ENCODE peak calls at places on chromosomes 11 and 22, in six cellular contexts. J is fibroblast of lung; W is RWPE1; S is CD4-positive, alpha-beta T cell; A is IMR-90; N is BE2C. I is an unnamed sample.

GRCh38 chr11:102530558-102530957 is at the start of gene MMP7:
- DNase-seq in W (peak), A (peak), J (peak), N (no peak), S (no peak), I (peak)

GRCh38 chr11:118606157-118606843 is 1.1 kb upstream of the PHLDB1 start:
- DNase-seq in A (no peak), N (no peak), W (no peak), S (no peak), J (no peak), I (no peak)

GRCh38 chr11:122791836-122792235 is 46.5 kb upstream of the CRTAM start:
- DNase-seq in A (peak), J (peak), S (no peak), N (no peak), W (no peak), I (peak)

GRCh38 chr11:123163621-123164020 is 31.4 kb downstream of the CLMP start:
- DNase-seq in J (no peak), W (no peak), S (no peak), A (no peak), N (no peak), I (no peak)

GRCh38 chr11:1422481-1422880 is 32.7 kb downstream of the BRSK2 start:
- DNase-seq in W (no peak), J (no peak), N (no peak), S (no peak), A (no peak), I (no peak)

GRCh38 chr11:17350455-17351170 is 987 bp upstream of the NCR3LG1 start:
- DNase-seq in J (peak), A (no peak), N (no peak), W (no peak), S (no peak), I (no peak)

GRCh38 chr11:35253237-35253636 is 114.3 kb downstream of the CD44 start:
- DNase-seq in N (no peak), A (peak), J (no peak), W (no peak), S (no peak), I (peak)

GRCh38 chr11:101323997-101324396 is 194.4 kb upstream of the PGR start:
- DNase-seq in A (no peak), S (no peak), N (no peak), J (no peak), W (no peak), I (no peak)

GRCh38 chr22:40960137-40960536 is 9.0 kb downstream of the RBX1 start:
- DNase-seq in S (no peak), J (no peak), A (no peak), W (no peak), N (no peak), I (no peak)

GRCh38 chr22:38167988-38168407 is 13.6 kb downstream of the PLA2G6 start:
- DNase-seq in A (no peak), J (no peak), W (no peak), S (no peak), N (no peak), I (no peak)

GRCh38 chr11:66112041-66112491 is 42.0 kb downstream of the PACS1 start:
- DNase-seq in A (no peak), S (no peak), J (no peak), N (no peak), W (no peak), I (no peak)

GRCh38 chr22:41417622-41418390 is 28.8 kb downstream of the TOB2 start:
- DNase-seq in S (no peak), A (no peak), W (no peak), N (no peak), J (peak), I (peak)

GRCh38 chr11:1299621-1300020 is 9.8 kb downstream of the TOLLIP start:
- DNase-seq in S (no peak), N (no peak), J (no peak), W (no peak), A (no peak), I (no peak)

GRCh38 chr11:71071736-71072509 is 180.5 kb downstream of the SHANK2 start:
- DNase-seq in N (no peak), J (no peak), W (no peak), S (no peak), A (no peak), I (no peak)

GRCh38 chr11:84958295-84958694 is 668.8 kb downstream of the DLG2 start:
- DNase-seq in W (no peak), N (no peak), S (no peak), A (no peak), J (no peak), I (no peak)

GRCh38 chr22:30398685-30399680 is 2.2 kb downstream of the SEC14L2 start:
- DNase-seq in A (no peak), W (no peak), J (no peak), N (no peak), S (no peak), I (no peak)

GRCh38 chr11:118690553-118691304 is 11.3 kb upstream of the TREH start:
- DNase-seq in S (no peak), N (no peak), J (no peak), W (no peak), A (no peak), I (no peak)

GRCh38 chr11:45409587-45409986 is 123.4 kb upstream of the SYT13 start:
- DNase-seq in A (no peak), J (no peak), S (no peak), N (no peak), W (no peak), I (no peak)

GRCh38 chr11:45412521-45412920 is 126.4 kb upstream of the SYT13 start:
- DNase-seq in S (no peak), A (no peak), N (no peak), J (no peak), W (no peak), I (no peak)

GRCh38 chr11:45412033-45412432 is 125.9 kb upstream of the SYT13 start:
- DNase-seq in A (no peak), S (no peak), N (peak), J (no peak), W (no peak), I (no peak)

GRCh38 chr11:45411221-45411946 is 125.2 kb upstream of the SYT13 start:
- DNase-seq in J (peak), A (peak), S (no peak), N (no peak), W (no peak), I (peak)

DNA sequence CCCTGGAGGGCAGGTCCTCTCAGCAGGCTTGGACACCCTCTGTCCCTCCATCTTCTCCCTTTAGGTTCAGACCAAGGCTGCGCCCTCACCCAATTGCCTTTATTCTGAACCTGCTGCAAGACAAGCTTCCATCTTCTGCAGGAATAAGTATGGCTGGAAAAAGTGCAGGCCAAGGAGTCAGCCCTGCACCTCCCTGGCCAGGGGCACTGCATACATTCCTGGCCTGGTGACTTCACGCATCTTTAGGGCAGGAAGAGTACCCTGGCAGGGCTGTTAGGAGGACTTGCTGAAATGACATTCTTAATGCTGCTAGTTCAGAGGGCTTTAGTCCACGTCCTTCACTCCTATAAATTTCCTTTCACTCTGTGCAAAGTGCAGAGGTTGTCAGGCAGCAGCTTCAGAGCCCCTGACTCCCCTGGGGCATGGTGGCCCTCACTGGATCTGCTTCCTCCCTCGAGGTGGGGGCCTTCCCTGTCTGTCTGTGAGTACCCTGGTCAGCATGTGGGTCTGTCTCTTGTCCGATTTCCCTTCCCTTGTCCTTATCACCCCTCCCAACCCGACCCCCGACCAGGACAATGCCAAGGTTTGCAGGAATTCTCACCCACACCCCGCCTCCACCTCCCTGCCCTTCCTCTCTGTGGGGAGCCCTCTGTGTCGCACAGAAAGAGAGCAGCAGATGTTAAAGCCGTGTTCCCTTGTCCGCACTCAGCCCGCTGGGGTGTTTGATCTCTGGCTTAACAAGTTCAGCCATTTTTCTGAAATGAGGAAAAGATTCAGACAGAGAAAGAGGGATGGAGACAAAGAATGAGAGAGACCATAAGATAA is 124.5 kb upstream of the SYT13 start:
- DNase-seq in N (no peak), A (no peak), W (no peak), J (no peak), S (no peak), I (no peak)
- TF ChIP-seq CTCF in N (no peak), A (no peak), W (no peak), J (no peak), S (no peak), I (no peak)

GRCh38 chr11:5553347-5553746 is 5.0 kb upstream of the OR52H1 start:
- DNase-seq in A (peak), N (no peak), W (no peak), J (no peak), S (no peak), I (no peak)
- TF ChIP-seq CTCF in A (peak), N (no peak), W (peak), J (no peak), S (no peak), I (peak)

GRCh38 chr11:75768112-75768908 is at the start of gene DGAT2:
- DNase-seq in W (peak), A (peak), S (peak), N (peak), J (peak), I (peak)
- TF ChIP-seq CTCF in W (peak), A (peak), S (no peak), N (peak), J (peak), I (peak)

GRCh38 chr22:28904211-28904808 is 20.9 kb downstream of the ZNRF3 start:
- DNase-seq in N (no peak), A (peak), W (no peak), J (peak), S (no peak), I (peak)
- TF ChIP-seq CTCF in N (no peak), A (no peak), W (no peak), J (no peak), S (no peak), I (no peak)

GRCh38 chr11:46119053-46119351 is 2.3 kb downstream of the PHF21A start:
- DNase-seq in W (no peak), J (no peak), N (no peak), S (no peak), A (no peak), I (no peak)

GRCh38 chr11:46120711-46121327 is 435 bp downstream of the PHF21A start:
- DNase-seq in J (no peak), W (peak), S (no peak), A (peak), N (peak), I (peak)

GRCh38 chr11:46120361-46120710 is 918 bp downstream of the PHF21A start:
- DNase-seq in A (no peak), W (peak), J (no peak), N (peak), S (no peak), I (no peak)

GRCh38 chr11:46117842-46118241 is 3.4 kb downstream of the PHF21A start:
- DNase-seq in W (no peak), J (peak), A (no peak), S (no peak), N (no peak), I (no peak)

DNA sequence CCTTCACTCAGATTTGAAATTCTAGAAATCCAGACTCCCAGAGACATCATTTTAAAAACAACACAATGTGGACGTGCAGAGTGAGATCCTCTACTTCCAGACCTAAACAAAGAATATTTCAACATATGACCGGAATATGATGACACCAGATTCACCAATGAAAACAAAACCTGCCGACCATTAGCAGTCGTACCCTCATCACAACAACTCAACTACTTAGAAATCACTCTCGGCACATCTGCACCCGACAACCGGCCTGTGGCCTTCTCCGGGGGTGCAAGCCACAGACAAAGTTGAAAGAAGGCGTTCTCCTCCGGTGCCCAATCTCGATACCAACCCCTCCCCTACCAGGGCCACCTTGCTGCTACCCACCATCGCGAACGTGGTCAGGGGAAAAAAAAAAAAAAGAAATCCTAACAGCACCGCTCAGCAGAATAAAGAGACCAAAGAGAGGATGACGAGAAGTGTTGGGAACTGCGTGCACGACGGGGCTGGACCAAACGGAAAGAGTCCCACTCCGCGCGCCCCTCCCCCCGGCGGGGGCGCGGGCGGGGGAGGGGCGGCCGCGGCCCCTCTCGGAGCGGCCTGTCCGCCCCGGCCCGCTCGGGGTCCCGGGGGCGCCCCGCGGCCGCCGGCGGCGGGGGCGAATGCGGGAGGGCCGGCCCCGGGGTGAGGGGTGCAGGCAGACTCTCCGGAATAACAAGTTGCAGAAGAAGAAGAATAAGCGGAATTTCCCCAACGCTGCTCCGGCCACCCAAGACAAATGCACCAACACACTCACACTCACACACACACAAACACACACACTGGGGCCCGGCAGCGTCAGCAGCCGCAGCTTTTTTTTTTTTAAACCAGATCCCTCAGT is 1.7 kb downstream of the PHF21A start:
- DNase-seq in A (peak), J (peak), W (peak), N (peak), S (peak), I (peak)
- TF ChIP-seq CTCF in A (no peak), J (no peak), W (no peak), N (no peak), S (no peak), I (no peak)

GRCh38 chr11:3959015-3959917 is 103.8 kb downstream of the STIM1 start:
- DNase-seq in S (no peak), J (peak), W (peak), A (peak), N (no peak), I (peak)
- TF ChIP-seq CTCF in S (peak), J (peak), W (no peak), A (peak), N (peak), I (peak)

GRCh38 chr22:46610345-46610744 is 9.8 kb upstream of the GRAMD4 start:
- DNase-seq in J (no peak), W (no peak), N (no peak), A (no peak), S (no peak), I (no peak)
- TF ChIP-seq CTCF in J (no peak), W (no peak), N (no peak), A (no peak), S (no peak), I (no peak)

DNA sequence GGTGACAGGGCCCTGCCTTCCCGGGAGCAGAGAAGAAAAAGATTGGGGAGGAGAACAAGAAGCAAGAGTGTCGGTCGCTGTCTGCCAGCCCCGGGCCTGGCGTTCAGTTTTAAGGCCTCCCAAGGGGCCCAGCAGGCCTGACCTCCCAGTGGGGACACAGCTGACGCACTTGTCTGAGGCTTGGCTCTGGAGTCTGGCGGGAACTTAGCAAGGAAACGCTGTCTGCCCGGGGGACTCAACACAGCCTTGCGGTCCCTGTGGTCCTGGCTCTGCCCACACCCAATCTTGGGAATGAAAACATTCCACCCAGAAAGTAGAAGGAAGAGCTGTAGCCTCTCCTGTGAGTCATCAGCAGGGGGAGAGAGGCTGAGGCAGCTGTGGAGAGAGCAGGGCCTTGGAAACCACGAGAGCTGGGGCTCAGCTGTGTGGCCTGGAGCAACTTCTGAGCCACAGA is 54.4 kb downstream of the TRAF6 start:
- DNase-seq in A (peak), S (no peak), N (peak), W (peak), J (peak), I (peak)
- TF ChIP-seq CTCF in A (no peak), S (no peak), N (no peak), W (no peak), J (peak), I (peak)

DNA sequence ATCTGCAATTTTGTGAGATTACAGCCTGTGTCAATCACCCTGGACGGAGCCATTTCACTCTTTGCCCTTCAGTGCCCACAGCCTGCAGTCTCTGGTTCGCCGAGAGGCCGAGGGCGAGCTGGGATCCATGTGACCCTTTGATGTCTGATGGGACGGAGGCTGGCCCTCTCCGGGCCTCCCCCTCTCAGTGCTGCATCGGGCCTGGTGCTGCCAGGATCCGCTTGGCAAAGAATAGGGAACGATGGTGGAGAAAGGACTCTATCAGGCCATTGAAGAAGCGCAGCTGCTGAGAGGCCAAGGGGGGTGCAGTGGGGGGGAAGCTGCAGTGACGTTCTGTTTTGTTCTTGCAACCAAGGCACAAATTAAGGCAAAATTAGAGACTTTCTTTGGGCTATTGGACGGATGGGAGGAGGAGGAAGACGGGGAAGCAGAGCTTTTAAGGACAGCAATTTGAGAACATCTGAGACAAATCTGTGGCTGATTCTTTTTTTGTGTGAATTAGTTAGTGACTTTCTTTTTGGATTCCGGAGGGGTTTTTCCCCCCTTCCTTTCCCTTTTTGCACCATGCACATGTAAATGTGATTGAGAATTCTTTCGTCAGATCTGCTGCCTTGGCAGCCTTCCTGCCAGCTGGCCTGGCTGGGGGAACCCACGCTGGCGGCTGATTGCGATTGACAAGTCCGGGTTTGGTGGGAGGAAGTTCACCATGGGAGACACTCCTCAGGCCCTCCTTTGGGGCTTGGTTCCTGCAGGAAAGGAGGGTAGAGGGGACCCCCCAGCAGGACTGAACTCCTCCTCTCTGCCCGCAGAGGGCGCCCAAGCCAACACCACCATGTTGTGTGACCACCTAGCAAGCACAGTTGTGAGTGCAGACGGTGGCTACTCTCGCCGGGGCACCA is 214.5 kb downstream of the NTM start:
- DNase-seq in J (peak), A (no peak), S (no peak), N (peak), W (no peak), I (peak)
- TF ChIP-seq CTCF in J (peak), A (peak), S (no peak), N (no peak), W (no peak), I (peak)

DNA sequence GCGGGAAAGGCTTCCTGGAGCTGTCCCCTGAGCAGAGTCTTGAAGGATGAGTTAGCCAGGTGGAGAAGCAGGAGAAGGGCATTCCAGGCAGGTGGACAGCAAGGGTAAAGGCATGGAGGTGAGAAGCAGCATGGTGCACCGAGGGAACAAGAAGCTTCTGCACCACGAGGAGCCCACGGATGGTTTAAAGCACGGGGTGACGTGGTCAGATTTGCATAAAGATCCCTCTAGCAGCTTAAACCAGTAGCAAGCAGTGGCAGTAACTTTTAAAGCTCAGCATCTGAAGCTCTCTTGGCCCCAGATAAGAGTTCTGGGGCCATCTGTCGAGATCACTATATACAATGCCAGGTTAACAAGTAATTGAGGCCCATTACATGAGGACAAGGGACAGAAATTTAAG is 36.8 kb downstream of the SERPINH1 start:
- DNase-seq in J (no peak), A (no peak), S (no peak), W (no peak), N (no peak), I (no peak)
- TF ChIP-seq CTCF in J (no peak), A (no peak), S (no peak), W (no peak), N (no peak), I (no peak)